ENCODE peak calls at places on chromosome 9, in nine cellular contexts. One of them, this sample, is unnamed.

GRCh38 chr9:89277454-89277853 is 33.5 kb upstream of the CKS2 start:
- DNase-seq in cardiac muscle cell: no peak
- DNase-seq in transverse colon: peak; percentile 13
- DNase-seq in ascending aorta: no peak
- DNase-seq in right lobe of liver: no peak
- DNase-seq in left ventricle myocardium inferior: no peak
- DNase-seq in CD4-positive, CD25-positive, alpha-beta regulatory T cell: peak; percentile 57
- DNase-seq in CD8-positive, alpha-beta T cell: no peak
- DNase-seq in A549: no peak
- DNase-seq in this sample: no peak

GRCh38 chr9:95854386-95855015 is 21.0 kb upstream of the ERCC6L2 start:
- DNase-seq in cardiac muscle cell: no peak
- DNase-seq in transverse colon: no peak
- DNase-seq in ascending aorta: no peak
- DNase-seq in right lobe of liver: no peak
- DNase-seq in left ventricle myocardium inferior: no peak
- DNase-seq in CD4-positive, CD25-positive, alpha-beta regulatory T cell: no peak
- DNase-seq in CD8-positive, alpha-beta T cell: no peak
- DNase-seq in A549: no peak
- DNase-seq in this sample: no peak

GRCh38 chr9:23590601-23591000 is 235.4 kb downstream of the ELAVL2 start:
- DNase-seq in cardiac muscle cell: no peak
- DNase-seq in transverse colon: no peak
- DNase-seq in ascending aorta: no peak
- DNase-seq in right lobe of liver: no peak
- DNase-seq in left ventricle myocardium inferior: no peak
- DNase-seq in CD4-positive, CD25-positive, alpha-beta regulatory T cell: peak; percentile 3
- DNase-seq in CD8-positive, alpha-beta T cell: no peak
- DNase-seq in A549: no peak
- DNase-seq in this sample: no peak

GRCh38 chr9:70641031-70641430 is 226.6 kb upstream of the KLF9 start:
- DNase-seq in cardiac muscle cell: no peak
- DNase-seq in transverse colon: no peak
- DNase-seq in ascending aorta: no peak
- DNase-seq in right lobe of liver: no peak
- DNase-seq in left ventricle myocardium inferior: no peak
- DNase-seq in CD4-positive, CD25-positive, alpha-beta regulatory T cell: no peak
- DNase-seq in CD8-positive, alpha-beta T cell: no peak
- DNase-seq in A549: no peak
- DNase-seq in this sample: no peak

GRCh38 chr9:73180373-73180772 is 28.7 kb downstream of the ANXA1 start:
- DNase-seq in cardiac muscle cell: no peak
- DNase-seq in transverse colon: no peak
- DNase-seq in ascending aorta: no peak
- DNase-seq in right lobe of liver: no peak
- DNase-seq in left ventricle myocardium inferior: no peak
- DNase-seq in CD4-positive, CD25-positive, alpha-beta regulatory T cell: no peak
- DNase-seq in CD8-positive, alpha-beta T cell: no peak
- DNase-seq in A549: no peak
- DNase-seq in this sample: no peak

GRCh38 chr9:94912700-94913249 is 186.3 kb downstream of the AOPEP start:
- DNase-seq in cardiac muscle cell: no peak
- DNase-seq in transverse colon: no peak
- DNase-seq in ascending aorta: no peak
- DNase-seq in right lobe of liver: no peak
- DNase-seq in left ventricle myocardium inferior: no peak
- DNase-seq in CD4-positive, CD25-positive, alpha-beta regulatory T cell: no peak
- DNase-seq in CD8-positive, alpha-beta T cell: no peak
- DNase-seq in A549: peak; percentile 93
- DNase-seq in this sample: no peak

GRCh38 chr9:346114-346513 is 131.4 kb downstream of the DOCK8 start:
- DNase-seq in cardiac muscle cell: no peak
- DNase-seq in transverse colon: no peak
- DNase-seq in ascending aorta: no peak
- DNase-seq in right lobe of liver: no peak
- DNase-seq in left ventricle myocardium inferior: no peak
- DNase-seq in CD4-positive, CD25-positive, alpha-beta regulatory T cell: no peak
- DNase-seq in CD8-positive, alpha-beta T cell: no peak
- DNase-seq in A549: no peak
- DNase-seq in this sample: no peak

GRCh38 chr9:71355884-71356283 is 234.5 kb upstream of the TRPM3 start:
- DNase-seq in cardiac muscle cell: no peak
- DNase-seq in transverse colon: no peak
- DNase-seq in ascending aorta: no peak
- DNase-seq in right lobe of liver: no peak
- DNase-seq in left ventricle myocardium inferior: no peak
- DNase-seq in CD4-positive, CD25-positive, alpha-beta regulatory T cell: no peak
- DNase-seq in CD8-positive, alpha-beta T cell: no peak
- DNase-seq in A549: peak; percentile 9
- DNase-seq in this sample: no peak

GRCh38 chr9:27441741-27442070 is 82.4 kb upstream of the IFNK start:
- DNase-seq in cardiac muscle cell: no peak
- DNase-seq in transverse colon: no peak
- DNase-seq in ascending aorta: no peak
- DNase-seq in right lobe of liver: no peak
- DNase-seq in left ventricle myocardium inferior: no peak
- DNase-seq in CD4-positive, CD25-positive, alpha-beta regulatory T cell: no peak
- DNase-seq in CD8-positive, alpha-beta T cell: no peak
- DNase-seq in A549: no peak
- DNase-seq in this sample: no peak

GRCh38 chr9:33443047-33443446 is 4.3 kb downstream of the AQP3 start:
- DNase-seq in cardiac muscle cell: no peak
- DNase-seq in transverse colon: no peak
- DNase-seq in ascending aorta: no peak
- DNase-seq in right lobe of liver: no peak
- DNase-seq in left ventricle myocardium inferior: no peak
- DNase-seq in CD4-positive, CD25-positive, alpha-beta regulatory T cell: no peak
- DNase-seq in CD8-positive, alpha-beta T cell: no peak
- DNase-seq in A549: peak; percentile 43
- DNase-seq in this sample: no peak

GRCh38 chr9:115941561-115942315 is 211.9 kb upstream of the PAPPA start:
- DNase-seq in cardiac muscle cell: no peak
- DNase-seq in transverse colon: no peak
- DNase-seq in ascending aorta: no peak
- DNase-seq in right lobe of liver: no peak
- DNase-seq in left ventricle myocardium inferior: no peak
- DNase-seq in CD4-positive, CD25-positive, alpha-beta regulatory T cell: no peak
- DNase-seq in CD8-positive, alpha-beta T cell: no peak
- DNase-seq in A549: no peak
- DNase-seq in this sample: no peak

GRCh38 chr9:31272456-31273295 is 1111.8 kb upstream of the ACO1 start:
- DNase-seq in cardiac muscle cell: no peak
- DNase-seq in transverse colon: peak; percentile 49
- DNase-seq in ascending aorta: no peak
- DNase-seq in right lobe of liver: no peak
- DNase-seq in left ventricle myocardium inferior: no peak
- DNase-seq in CD4-positive, CD25-positive, alpha-beta regulatory T cell: peak; percentile 23
- DNase-seq in CD8-positive, alpha-beta T cell: no peak
- DNase-seq in A549: no peak
- DNase-seq in this sample: no peak

GRCh38 chr9:135499326-135500070 is 984 bp upstream of the MRPS2 start:
- DNase-seq in cardiac muscle cell: peak; percentile 97
- DNase-seq in transverse colon: peak; percentile 96
- DNase-seq in ascending aorta: peak; percentile 76
- DNase-seq in right lobe of liver: peak; percentile 98
- DNase-seq in left ventricle myocardium inferior: peak; percentile 96
- DNase-seq in CD4-positive, CD25-positive, alpha-beta regulatory T cell: peak; percentile 82
- DNase-seq in CD8-positive, alpha-beta T cell: peak; percentile 75
- DNase-seq in A549: peak; percentile 84
- DNase-seq in this sample: peak; percentile 93
- H3K27ac ChIP-seq in cardiac muscle cell: peak overlapping the region; percentile 58
- H3K27ac ChIP-seq in transverse colon: peak overlapping the region; percentile 88
- H3K27ac ChIP-seq in ascending aorta: peak overlapping the region; percentile 75
- H3K27ac ChIP-seq in right lobe of liver: peak overlapping the region; percentile 49
- H3K27ac ChIP-seq in left ventricle myocardium inferior: peak overlapping the region; percentile 92
- H3K27ac ChIP-seq in CD4-positive, CD25-positive, alpha-beta regulatory T cell: peak overlapping the region; percentile 47
- H3K27ac ChIP-seq in CD8-positive, alpha-beta T cell: no peak overlapping the region
- H3K27ac ChIP-seq in A549: peak overlapping the region; percentile 99
- H3K27ac ChIP-seq in this sample: peak overlapping the region; percentile 83

GRCh38 chr9:17658237-17658636 is 79.4 kb downstream of the SH3GL2 start:
- DNase-seq in cardiac muscle cell: no peak
- DNase-seq in transverse colon: no peak
- DNase-seq in ascending aorta: no peak
- DNase-seq in right lobe of liver: no peak
- DNase-seq in left ventricle myocardium inferior: no peak
- DNase-seq in CD4-positive, CD25-positive, alpha-beta regulatory T cell: no peak
- DNase-seq in CD8-positive, alpha-beta T cell: no peak
- DNase-seq in A549: no peak
- DNase-seq in this sample: no peak

GRCh38 chr9:17656889-17657288 is 78.0 kb downstream of the SH3GL2 start:
- DNase-seq in cardiac muscle cell: no peak
- DNase-seq in transverse colon: no peak
- DNase-seq in ascending aorta: no peak
- DNase-seq in right lobe of liver: no peak
- DNase-seq in left ventricle myocardium inferior: no peak
- DNase-seq in CD4-positive, CD25-positive, alpha-beta regulatory T cell: no peak
- DNase-seq in CD8-positive, alpha-beta T cell: no peak
- DNase-seq in A549: no peak
- DNase-seq in this sample: no peak

GRCh38 chr9:17651725-17652124 is 72.9 kb downstream of the SH3GL2 start:
- DNase-seq in cardiac muscle cell: no peak
- DNase-seq in transverse colon: no peak
- DNase-seq in ascending aorta: no peak
- DNase-seq in right lobe of liver: no peak
- DNase-seq in left ventricle myocardium inferior: no peak
- DNase-seq in CD4-positive, CD25-positive, alpha-beta regulatory T cell: no peak
- DNase-seq in CD8-positive, alpha-beta T cell: no peak
- DNase-seq in A549: no peak
- DNase-seq in this sample: no peak

DNA sequence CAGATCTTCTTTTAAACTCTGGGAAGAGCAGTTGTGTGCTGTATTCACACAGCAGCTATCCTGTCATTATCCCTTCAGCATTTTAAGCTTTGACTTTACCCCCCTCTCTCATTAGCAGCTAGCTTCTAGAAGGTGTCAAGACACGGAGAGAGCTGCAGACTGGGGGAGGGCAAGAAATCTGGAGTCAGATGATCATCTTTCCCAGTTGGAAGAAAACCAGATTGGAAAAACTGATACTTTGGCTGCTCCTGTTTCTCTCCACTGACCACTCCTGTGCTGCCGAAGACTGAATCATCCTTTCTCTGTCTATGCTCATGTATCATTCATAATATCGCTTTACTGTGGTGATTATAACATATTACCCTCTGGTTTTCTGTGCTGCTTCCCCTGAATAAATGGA is 75.1 kb downstream of the SH3GL2 start:
- DNase-seq in cardiac muscle cell: no peak
- DNase-seq in transverse colon: no peak
- DNase-seq in ascending aorta: no peak
- DNase-seq in right lobe of liver: no peak
- DNase-seq in left ventricle myocardium inferior: no peak
- DNase-seq in CD4-positive, CD25-positive, alpha-beta regulatory T cell: no peak
- DNase-seq in CD8-positive, alpha-beta T cell: no peak
- DNase-seq in A549: no peak
- DNase-seq in this sample: no peak
- H3K27ac ChIP-seq in cardiac muscle cell: no peak overlapping the region
- H3K27ac ChIP-seq in transverse colon: no peak overlapping the region
- H3K27ac ChIP-seq in ascending aorta: no peak overlapping the region
- H3K27ac ChIP-seq in right lobe of liver: no peak overlapping the region
- H3K27ac ChIP-seq in left ventricle myocardium inferior: no peak overlapping the region
- H3K27ac ChIP-seq in CD4-positive, CD25-positive, alpha-beta regulatory T cell: no peak overlapping the region
- H3K27ac ChIP-seq in CD8-positive, alpha-beta T cell: no peak overlapping the region
- H3K27ac ChIP-seq in A549: no peak overlapping the region
- H3K27ac ChIP-seq in this sample: no peak overlapping the region

GRCh38 chr9:69036319-69036718 is 767 bp downstream of the FXN start:
- DNase-seq in cardiac muscle cell: no peak
- DNase-seq in transverse colon: peak; percentile 13
- DNase-seq in ascending aorta: no peak
- DNase-seq in right lobe of liver: no peak
- DNase-seq in left ventricle myocardium inferior: no peak
- DNase-seq in CD4-positive, CD25-positive, alpha-beta regulatory T cell: no peak
- DNase-seq in CD8-positive, alpha-beta T cell: no peak
- DNase-seq in A549: no peak
- DNase-seq in this sample: no peak

GRCh38 chr9:69034071-69034470 is 1.5 kb upstream of the FXN start:
- DNase-seq in cardiac muscle cell: no peak
- DNase-seq in transverse colon: no peak
- DNase-seq in ascending aorta: no peak
- DNase-seq in right lobe of liver: no peak
- DNase-seq in left ventricle myocardium inferior: no peak
- DNase-seq in CD4-positive, CD25-positive, alpha-beta regulatory T cell: no peak
- DNase-seq in CD8-positive, alpha-beta T cell: no peak
- DNase-seq in A549: no peak
- DNase-seq in this sample: no peak

GRCh38 chr9:69030851-69031645 is 4.5 kb upstream of the FXN start:
- DNase-seq in cardiac muscle cell: no peak
- DNase-seq in transverse colon: no peak
- DNase-seq in ascending aorta: no peak
- DNase-seq in right lobe of liver: no peak
- DNase-seq in left ventricle myocardium inferior: no peak
- DNase-seq in CD4-positive, CD25-positive, alpha-beta regulatory T cell: no peak
- DNase-seq in CD8-positive, alpha-beta T cell: no peak
- DNase-seq in A549: no peak
- DNase-seq in this sample: no peak

GRCh38 chr9:69036799-69037198 is 1.2 kb downstream of the FXN start:
- DNase-seq in cardiac muscle cell: no peak
- DNase-seq in transverse colon: no peak
- DNase-seq in ascending aorta: no peak
- DNase-seq in right lobe of liver: no peak
- DNase-seq in left ventricle myocardium inferior: no peak
- DNase-seq in CD4-positive, CD25-positive, alpha-beta regulatory T cell: no peak
- DNase-seq in CD8-positive, alpha-beta T cell: no peak
- DNase-seq in A549: no peak
- DNase-seq in this sample: no peak

GRCh38 chr9:69035438-69036316 is at the start of gene FXN:
- DNase-seq in cardiac muscle cell: peak; percentile 86
- DNase-seq in transverse colon: peak; percentile 88
- DNase-seq in ascending aorta: peak; percentile 22
- DNase-seq in right lobe of liver: peak; percentile 90
- DNase-seq in left ventricle myocardium inferior: peak; percentile 86
- DNase-seq in CD4-positive, CD25-positive, alpha-beta regulatory T cell: peak; percentile 87
- DNase-seq in CD8-positive, alpha-beta T cell: peak; percentile 64
- DNase-seq in A549: peak; percentile 84
- DNase-seq in this sample: peak; percentile 79
- H3K27ac ChIP-seq in cardiac muscle cell: peak within 1 kb of the TSS; percentile 92
- H3K27ac ChIP-seq in transverse colon: peak within 1 kb of the TSS; percentile 88
- H3K27ac ChIP-seq in ascending aorta: peak within 1 kb of the TSS; percentile 72
- H3K27ac ChIP-seq in right lobe of liver: peak within 1 kb of the TSS; percentile 81
- H3K27ac ChIP-seq in left ventricle myocardium inferior: peak within 1 kb of the TSS; percentile 94
- H3K27ac ChIP-seq in CD4-positive, CD25-positive, alpha-beta regulatory T cell: peak within 1 kb of the TSS; percentile 51
- H3K27ac ChIP-seq in CD8-positive, alpha-beta T cell: peak within 1 kb of the TSS; percentile 35
- H3K27ac ChIP-seq in A549: peak within 1 kb of the TSS; percentile 93
- H3K27ac ChIP-seq in this sample: peak within 1 kb of the TSS; percentile 62

DNA sequence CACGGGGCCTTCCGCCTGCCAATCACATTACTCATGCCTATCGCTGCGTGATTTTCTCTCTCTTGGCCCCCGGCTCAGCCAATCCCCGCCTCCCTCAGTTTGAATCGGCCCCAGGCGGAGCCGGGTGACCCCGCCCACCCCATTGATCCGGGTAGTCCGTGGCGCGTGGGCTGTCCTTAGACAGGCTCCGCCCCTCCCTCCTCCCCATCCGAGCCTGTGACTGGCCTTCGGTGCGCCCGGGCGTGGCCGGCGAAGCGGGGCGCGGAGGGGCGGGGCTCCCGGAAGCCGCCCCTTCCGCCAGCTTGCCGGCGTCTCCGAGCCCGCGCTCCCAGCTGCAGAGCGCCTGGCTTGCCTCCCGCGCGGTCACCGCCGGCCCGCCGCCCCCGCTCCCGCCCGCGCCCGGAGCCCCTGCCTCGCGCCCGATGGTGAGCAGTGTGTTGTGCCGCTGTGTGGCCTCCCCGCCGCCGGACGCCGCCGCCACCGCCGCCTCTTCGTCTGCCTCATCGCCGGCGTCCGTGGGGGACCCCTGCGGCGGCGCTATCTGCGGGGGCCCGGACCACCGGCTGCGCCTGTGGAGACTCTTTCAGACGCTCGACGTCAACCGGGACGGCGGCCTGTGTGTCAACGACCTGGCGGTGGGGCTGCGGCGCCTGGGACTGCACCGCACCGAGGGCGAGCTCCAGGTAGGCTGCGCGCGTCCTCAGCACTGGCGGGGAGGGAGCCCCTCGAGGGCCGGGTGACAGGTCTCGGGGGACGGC is at the start of gene SLC25A25:
- DNase-seq in cardiac muscle cell: peak; percentile 100
- DNase-seq in transverse colon: peak; percentile 100
- DNase-seq in ascending aorta: peak; percentile 100
- DNase-seq in right lobe of liver: peak; percentile 100
- DNase-seq in left ventricle myocardium inferior: peak; percentile 100
- DNase-seq in CD4-positive, CD25-positive, alpha-beta regulatory T cell: peak; percentile 99
- DNase-seq in CD8-positive, alpha-beta T cell: peak; percentile 100
- DNase-seq in A549: peak; percentile 99
- DNase-seq in this sample: peak; percentile 99
- H3K27ac ChIP-seq in cardiac muscle cell: peak within 1 kb of the TSS; percentile 98
- H3K27ac ChIP-seq in transverse colon: peak within 1 kb of the TSS; percentile 100
- H3K27ac ChIP-seq in ascending aorta: peak within 1 kb of the TSS; percentile 99
- H3K27ac ChIP-seq in right lobe of liver: peak within 1 kb of the TSS; percentile 95
- H3K27ac ChIP-seq in left ventricle myocardium inferior: peak within 1 kb of the TSS; percentile 99
- H3K27ac ChIP-seq in CD4-positive, CD25-positive, alpha-beta regulatory T cell: peak within 1 kb of the TSS; percentile 99
- H3K27ac ChIP-seq in CD8-positive, alpha-beta T cell: peak within 1 kb of the TSS; percentile 60
- H3K27ac ChIP-seq in A549: peak within 1 kb of the TSS; percentile 99
- H3K27ac ChIP-seq in this sample: peak within 1 kb of the TSS; percentile 100

This sample was measured in caudate nucleus.